ENCODE peak calls at places on chromosomes 12 and 14, in nine cellular contexts. One of them, this sample, is unnamed.

GRCh38 chr12:4630262-4630661 is 18.6 kb downstream of the AKAP3 start:
- DNase-seq in Panc1: no peak
- DNase-seq in GM23338: peak; percentile 55
- DNase-seq in spleen: no peak
- DNase-seq in SK-N-SH: no peak
- DNase-seq in GM12878: no peak
- DNase-seq in prostate gland: no peak
- DNase-seq in K562: no peak
- DNase-seq in stomach: no peak
- DNase-seq in this sample: no peak

GRCh38 chr14:48553443-48553842 is 878.0 kb upstream of the MDGA2 start:
- DNase-seq in Panc1: no peak
- DNase-seq in GM23338: peak; percentile 13
- DNase-seq in spleen: no peak
- DNase-seq in SK-N-SH: no peak
- DNase-seq in GM12878: no peak
- DNase-seq in prostate gland: no peak
- DNase-seq in K562: no peak
- DNase-seq in stomach: no peak
- DNase-seq in this sample: no peak

GRCh38 chr12:108551556-108551955 is 9.4 kb downstream of the SART3 start:
- DNase-seq in Panc1: no peak
- DNase-seq in GM23338: no peak
- DNase-seq in spleen: no peak
- DNase-seq in SK-N-SH: no peak
- DNase-seq in GM12878: no peak
- DNase-seq in prostate gland: no peak
- DNase-seq in K562: no peak
- DNase-seq in stomach: no peak
- DNase-seq in this sample: no peak

GRCh38 chr12:124548854-124549378 is 18.5 kb downstream of the NCOR2 start:
- DNase-seq in Panc1: no peak
- DNase-seq in GM23338: no peak
- DNase-seq in spleen: peak; percentile 72
- DNase-seq in SK-N-SH: peak; percentile 72
- DNase-seq in GM12878: no peak
- DNase-seq in prostate gland: peak; percentile 73
- DNase-seq in K562: no peak
- DNase-seq in stomach: peak; percentile 54
- DNase-seq in this sample: no peak

GRCh38 chr14:77053046-77053841 is 24.7 kb upstream of the IRF2BPL start:
- DNase-seq in Panc1: no peak
- DNase-seq in GM23338: peak; percentile 92
- DNase-seq in spleen: peak; percentile 94
- DNase-seq in SK-N-SH: peak; percentile 93
- DNase-seq in GM12878: no peak
- DNase-seq in prostate gland: peak; percentile 69
- DNase-seq in K562: peak; percentile 71
- DNase-seq in stomach: peak; percentile 64
- DNase-seq in this sample: peak; percentile 83

GRCh38 chr14:30410986-30411385 is 148.0 kb upstream of the G2E3 start:
- DNase-seq in Panc1: no peak
- DNase-seq in GM23338: no peak
- DNase-seq in spleen: no peak
- DNase-seq in SK-N-SH: no peak
- DNase-seq in GM12878: no peak
- DNase-seq in prostate gland: no peak
- DNase-seq in K562: no peak
- DNase-seq in stomach: no peak
- DNase-seq in this sample: no peak

GRCh38 chr12:56725723-56726102 is 614 bp upstream of the NACA start:
- DNase-seq in Panc1: no peak
- DNase-seq in GM23338: no peak
- DNase-seq in spleen: no peak
- DNase-seq in SK-N-SH: no peak
- DNase-seq in GM12878: no peak
- DNase-seq in prostate gland: no peak
- DNase-seq in K562: no peak
- DNase-seq in stomach: no peak
- DNase-seq in this sample: no peak

GRCh38 chr12:77232045-77232444 is 166.7 kb upstream of the E2F7 start:
- DNase-seq in Panc1: no peak
- DNase-seq in GM23338: no peak
- DNase-seq in spleen: no peak
- DNase-seq in SK-N-SH: no peak
- DNase-seq in GM12878: no peak
- DNase-seq in prostate gland: no peak
- DNase-seq in K562: no peak
- DNase-seq in stomach: no peak
- DNase-seq in this sample: no peak

GRCh38 chr12:26768611-26769603 is 64.1 kb downstream of the ITPR2 start:
- DNase-seq in Panc1: no peak
- DNase-seq in GM23338: no peak
- DNase-seq in spleen: no peak
- DNase-seq in SK-N-SH: no peak
- DNase-seq in GM12878: no peak
- DNase-seq in prostate gland: peak; percentile 7
- DNase-seq in K562: no peak
- DNase-seq in stomach: no peak
- DNase-seq in this sample: no peak

GRCh38 chr14:25431211-25432076 is 381.5 kb upstream of the STXBP6 start:
- DNase-seq in Panc1: no peak
- DNase-seq in GM23338: peak; percentile 76
- DNase-seq in spleen: no peak
- DNase-seq in SK-N-SH: peak; percentile 15
- DNase-seq in GM12878: no peak
- DNase-seq in prostate gland: peak; percentile 53
- DNase-seq in K562: no peak
- DNase-seq in stomach: peak; percentile 32
- DNase-seq in this sample: no peak

GRCh38 chr14:83707056-83707455 is 1822.9 kb upstream of the FLRT2 start:
- DNase-seq in Panc1: no peak
- DNase-seq in GM23338: no peak
- DNase-seq in spleen: no peak
- DNase-seq in SK-N-SH: no peak
- DNase-seq in GM12878: no peak
- DNase-seq in prostate gland: no peak
- DNase-seq in K562: no peak
- DNase-seq in stomach: no peak
- DNase-seq in this sample: no peak

GRCh38 chr14:65961004-65961403 is 525.2 kb upstream of the CCDC196 start:
- DNase-seq in Panc1: peak; percentile 10
- DNase-seq in GM23338: peak; percentile 87
- DNase-seq in spleen: peak; percentile 83
- DNase-seq in SK-N-SH: peak; percentile 45
- DNase-seq in GM12878: no peak
- DNase-seq in prostate gland: no peak
- DNase-seq in K562: peak; percentile 67
- DNase-seq in stomach: peak; percentile 44
- DNase-seq in this sample: peak; percentile 13

GRCh38 chr12:60834806-60835205 is 1239.0 kb downstream of the SLC16A7 start:
- DNase-seq in Panc1: no peak
- DNase-seq in GM23338: peak; percentile 55
- DNase-seq in spleen: no peak
- DNase-seq in SK-N-SH: no peak
- DNase-seq in GM12878: no peak
- DNase-seq in prostate gland: no peak
- DNase-seq in K562: no peak
- DNase-seq in stomach: no peak
- DNase-seq in this sample: no peak

GRCh38 chr12:93572712-93573551 is 457 bp downstream of the SOCS2 start:
- DNase-seq in Panc1: no peak
- DNase-seq in GM23338: peak; percentile 79
- DNase-seq in spleen: peak; percentile 84
- DNase-seq in SK-N-SH: peak; percentile 32
- DNase-seq in GM12878: no peak
- DNase-seq in prostate gland: no peak
- DNase-seq in K562: peak; percentile 23
- DNase-seq in stomach: no peak
- DNase-seq in this sample: no peak

GRCh38 chr14:44960646-44961045 is 1.1 kb downstream of the KLHL28 start:
- DNase-seq in Panc1: no peak
- DNase-seq in GM23338: no peak
- DNase-seq in spleen: no peak
- DNase-seq in SK-N-SH: no peak
- DNase-seq in GM12878: no peak
- DNase-seq in prostate gland: no peak
- DNase-seq in K562: no peak
- DNase-seq in stomach: no peak
- DNase-seq in this sample: no peak

GRCh38 chr12:54398995-54399793 is 14.7 kb upstream of the ZNF385A start:
- DNase-seq in Panc1: peak; percentile 67
- DNase-seq in GM23338: peak; percentile 89
- DNase-seq in spleen: peak; percentile 94
- DNase-seq in SK-N-SH: peak; percentile 89
- DNase-seq in GM12878: no peak
- DNase-seq in prostate gland: peak; percentile 70
- DNase-seq in K562: peak; percentile 86
- DNase-seq in stomach: peak; percentile 87
- DNase-seq in this sample: peak; percentile 78
- TF ChIP-seq POLR2AphosphoS5 in Panc1: no peak
- TF ChIP-seq POLR2AphosphoS5 in GM23338: no peak
- TF ChIP-seq POLR2AphosphoS5 in spleen: no peak
- TF ChIP-seq POLR2AphosphoS5 in SK-N-SH: no peak
- TF ChIP-seq POLR2AphosphoS5 in GM12878: no peak
- TF ChIP-seq POLR2AphosphoS5 in prostate gland: peak; percentile 69
- TF ChIP-seq POLR2AphosphoS5 in K562: no peak
- TF ChIP-seq POLR2AphosphoS5 in stomach: peak; percentile 82
- TF ChIP-seq POLR2AphosphoS5 in this sample: no peak

DNA sequence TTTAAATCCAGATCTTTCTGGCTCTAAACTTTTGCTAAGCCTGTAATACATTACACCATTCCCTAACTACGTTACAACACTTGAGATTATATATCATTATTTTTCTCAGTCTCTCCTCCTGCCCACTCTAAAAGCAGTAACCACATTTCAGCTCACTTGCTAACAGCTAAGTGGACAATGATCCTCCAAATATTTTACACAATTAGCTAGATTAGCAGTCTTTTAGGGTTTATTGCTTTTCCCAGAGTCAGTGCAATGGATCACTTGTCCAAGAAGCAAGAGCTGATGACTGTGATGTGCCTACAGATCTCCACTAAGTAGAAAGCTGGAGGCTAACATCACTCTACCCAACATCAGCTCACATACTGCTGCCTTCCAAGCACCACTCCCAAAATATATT is 17.6 kb downstream of the CPNE8 start:
- DNase-seq in Panc1: no peak
- DNase-seq in GM23338: no peak
- DNase-seq in spleen: no peak
- DNase-seq in SK-N-SH: no peak
- DNase-seq in GM12878: no peak
- DNase-seq in prostate gland: no peak
- DNase-seq in K562: no peak
- DNase-seq in stomach: no peak
- DNase-seq in this sample: no peak
- TF ChIP-seq POLR2AphosphoS5 in Panc1: no peak
- TF ChIP-seq POLR2AphosphoS5 in GM23338: no peak
- TF ChIP-seq POLR2AphosphoS5 in spleen: no peak
- TF ChIP-seq POLR2AphosphoS5 in SK-N-SH: no peak
- TF ChIP-seq POLR2AphosphoS5 in GM12878: no peak
- TF ChIP-seq POLR2AphosphoS5 in prostate gland: no peak
- TF ChIP-seq POLR2AphosphoS5 in K562: no peak
- TF ChIP-seq POLR2AphosphoS5 in stomach: no peak
- TF ChIP-seq POLR2AphosphoS5 in this sample: no peak

DNA sequence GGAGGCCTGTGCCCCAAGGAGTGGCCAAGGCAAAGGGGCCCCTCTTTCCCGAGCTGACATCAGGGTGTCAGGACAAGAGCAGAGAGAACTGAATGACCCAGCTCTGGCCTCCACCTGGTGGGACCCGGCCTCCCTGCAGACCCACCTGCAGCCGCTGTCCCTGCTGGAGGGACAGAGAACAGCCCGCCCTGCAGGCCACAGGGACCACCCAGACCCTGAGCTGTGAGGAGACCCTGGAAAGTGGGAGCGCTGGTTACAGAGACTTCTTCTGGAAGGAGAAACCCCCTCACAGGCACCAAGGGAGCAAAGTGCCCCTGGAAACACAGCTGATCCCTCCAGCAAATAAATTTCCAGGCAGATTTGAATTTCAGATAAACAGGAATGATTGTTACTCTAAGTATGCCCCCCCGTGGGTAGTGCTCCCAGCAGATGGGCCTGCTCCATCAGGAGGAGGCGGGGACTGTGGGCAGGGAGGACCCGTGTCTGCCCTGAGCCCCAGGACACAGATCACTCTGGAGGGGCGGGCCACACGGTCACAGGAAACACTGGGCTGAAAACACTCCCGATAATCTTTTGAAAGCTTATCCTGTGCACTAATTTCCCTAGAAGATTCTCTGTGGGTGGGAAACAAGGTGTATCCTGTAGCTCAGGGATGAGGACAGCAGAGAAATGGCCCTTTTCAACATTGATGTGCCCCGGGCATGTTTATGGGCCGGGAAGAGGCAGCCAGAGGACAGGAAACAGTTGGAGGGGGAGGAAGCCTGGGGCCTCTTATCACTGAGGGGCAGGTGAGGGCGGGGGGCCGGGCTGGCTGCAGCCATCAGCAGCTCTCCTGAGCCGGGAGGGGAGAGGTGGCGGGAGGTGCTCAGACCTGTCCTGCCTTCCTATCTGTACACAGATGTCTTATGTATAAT is 276.0 kb downstream of the ADGRD1 start:
- DNase-seq in Panc1: no peak
- DNase-seq in GM23338: peak; percentile 74
- DNase-seq in spleen: peak; percentile 86
- DNase-seq in SK-N-SH: peak; percentile 92
- DNase-seq in GM12878: no peak
- DNase-seq in prostate gland: no peak
- DNase-seq in K562: peak; percentile 81
- DNase-seq in stomach: no peak
- DNase-seq in this sample: no peak
- TF ChIP-seq POLR2AphosphoS5 in Panc1: no peak
- TF ChIP-seq POLR2AphosphoS5 in GM23338: no peak
- TF ChIP-seq POLR2AphosphoS5 in spleen: peak; percentile 51
- TF ChIP-seq POLR2AphosphoS5 in SK-N-SH: no peak
- TF ChIP-seq POLR2AphosphoS5 in GM12878: no peak
- TF ChIP-seq POLR2AphosphoS5 in prostate gland: no peak
- TF ChIP-seq POLR2AphosphoS5 in K562: peak; percentile 63
- TF ChIP-seq POLR2AphosphoS5 in stomach: no peak
- TF ChIP-seq POLR2AphosphoS5 in this sample: no peak

DNA sequence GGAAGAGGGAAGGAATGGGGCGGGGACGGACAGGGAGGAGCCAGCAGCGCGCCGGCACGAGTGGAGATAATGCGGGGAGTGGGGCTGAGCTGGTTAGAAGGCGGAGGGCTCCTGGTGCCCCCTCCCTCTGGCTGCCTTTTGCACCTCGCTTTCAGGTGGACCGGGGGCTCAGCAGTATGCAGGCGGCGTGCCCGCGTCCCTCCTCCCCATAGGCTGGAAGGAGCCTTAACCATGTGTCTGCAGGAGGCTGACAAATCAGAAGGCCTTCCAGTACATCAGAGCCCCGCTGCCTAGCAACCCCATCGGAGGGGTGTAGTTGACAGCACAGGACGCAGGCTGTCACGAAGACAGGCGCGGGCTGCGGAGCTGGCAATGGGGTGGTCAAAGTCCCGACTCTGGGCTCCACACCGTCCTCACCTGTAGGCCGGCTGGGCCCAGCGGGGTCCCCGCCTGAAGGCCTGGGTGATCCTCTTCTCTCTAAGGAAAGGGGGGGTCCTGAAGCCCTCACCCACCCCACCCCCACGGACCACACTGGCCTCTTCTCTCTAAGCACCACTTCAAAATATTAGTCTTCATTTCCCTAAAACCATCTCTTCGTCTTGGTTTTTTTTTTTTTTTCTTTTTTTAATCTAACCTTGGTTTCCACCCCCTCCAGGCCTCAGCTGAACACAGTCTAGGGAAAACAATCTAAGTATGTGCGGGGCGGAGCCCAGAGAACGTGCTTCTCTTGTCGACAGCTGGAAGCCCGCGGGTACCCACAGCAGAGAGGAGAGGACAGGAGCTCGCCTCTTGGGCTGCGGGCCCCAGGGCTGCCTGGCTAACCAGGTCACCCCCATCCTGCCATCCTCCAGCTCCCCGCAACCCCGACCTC is 44.5 kb downstream of the KDM2B start:
- DNase-seq in Panc1: no peak
- DNase-seq in GM23338: peak; percentile 91
- DNase-seq in spleen: peak; percentile 96
- DNase-seq in SK-N-SH: peak; percentile 94
- DNase-seq in GM12878: no peak
- DNase-seq in prostate gland: peak; percentile 62
- DNase-seq in K562: peak; percentile 82
- DNase-seq in stomach: peak; percentile 78
- DNase-seq in this sample: peak; percentile 92
- TF ChIP-seq POLR2AphosphoS5 in Panc1: no peak
- TF ChIP-seq POLR2AphosphoS5 in GM23338: peak; percentile 2
- TF ChIP-seq POLR2AphosphoS5 in spleen: peak; percentile 79
- TF ChIP-seq POLR2AphosphoS5 in SK-N-SH: no peak
- TF ChIP-seq POLR2AphosphoS5 in GM12878: peak; percentile 63
- TF ChIP-seq POLR2AphosphoS5 in prostate gland: peak; percentile 6
- TF ChIP-seq POLR2AphosphoS5 in K562: no peak
- TF ChIP-seq POLR2AphosphoS5 in stomach: peak; percentile 44
- TF ChIP-seq POLR2AphosphoS5 in this sample: no peak